ENCODE peak calls at places on chromosomes 5 and 9, in nine cellular contexts. W is CD8-positive, alpha-beta memory T cell; D is brain microvascular endothelial cell; Y is NCI-H524 treated with DMSO at 0.1 percent for 48 hours; C is thoracic aorta; L is GM20000; N is occipital lobe; K is cardiac muscle cell; G is MM.1S. Z is an unnamed sample.

GRCh38 chr9:137724818-137725240 is 106.0 kb downstream of the EHMT1 start:
- DNase-seq in L (no peak), Y (no peak), D (no peak), C (no peak), K (no peak), G (no peak), W (no peak), N (no peak), Z (no peak)

GRCh38 chr5:140207250-140207954 is 32.4 kb downstream of the CYSTM1 start:
- DNase-seq in Y (no peak), G (peak), N (no peak), W (no peak), L (no peak), D (no peak), K (no peak), C (no peak), Z (no peak)

GRCh38 chr5:140141241-140141640 is 15.5 kb downstream of the IGIP start:
- DNase-seq in D (no peak), W (no peak), N (no peak), L (no peak), Y (no peak), K (peak), G (no peak), C (no peak), Z (no peak)

GRCh38 chr9:110073356-110073666 is 134.6 kb downstream of the C9orf152 start:
- DNase-seq in C (no peak), D (no peak), G (no peak), W (no peak), K (no peak), L (no peak), N (no peak), Y (no peak), Z (no peak)

GRCh38 chr5:78755822-78756429 is 107.4 kb upstream of the LHFPL2 start:
- DNase-seq in D (no peak), N (no peak), G (no peak), K (no peak), L (no peak), W (no peak), Y (no peak), C (no peak), Z (no peak)

GRCh38 chr9:130918870-130919558 is 20.0 kb downstream of the FIBCD1 start:
- DNase-seq in G (no peak), C (no peak), W (no peak), L (no peak), D (no peak), K (no peak), N (no peak), Y (no peak), Z (no peak)

GRCh38 chr5:136811086-136811485 is 445.7 kb upstream of the TRPC7 start:
- DNase-seq in C (no peak), G (no peak), N (no peak), D (no peak), W (no peak), Y (no peak), K (peak), L (no peak), Z (no peak)

GRCh38 chr5:126777257-126777973 is 479 bp downstream of the LMNB1 start:
- DNase-seq in K (peak), W (peak), G (peak), C (no peak), Y (no peak), N (peak), L (peak), D (peak), Z (no peak)

GRCh38 chr9:70486127-70486526 is 71.7 kb upstream of the KLF9 start:
- DNase-seq in N (no peak), G (no peak), D (no peak), Y (no peak), W (no peak), L (no peak), K (no peak), C (no peak), Z (no peak)

GRCh38 chr9:21576331-21577189 is 94.4 kb upstream of the IFNE start:
- DNase-seq in G (no peak), D (peak), C (no peak), W (no peak), L (no peak), Y (no peak), K (peak), N (no peak), Z (peak)

GRCh38 chr5:32880781-32881180 is 169.7 kb downstream of the NPR3 start:
- DNase-seq in C (no peak), L (no peak), K (no peak), Y (no peak), N (no peak), G (no peak), W (no peak), D (no peak), Z (no peak)

GRCh38 chr9:112819635-112820496 is 69.3 kb downstream of the SNX30 start:
- DNase-seq in Y (peak), C (no peak), G (peak), L (peak), K (peak), D (peak), N (no peak), W (no peak), Z (peak)

GRCh38 chr5:180313677-180314076 is 21.8 kb upstream of the MAPK9 start:
- DNase-seq in C (no peak), W (peak), N (no peak), D (no peak), K (no peak), Y (no peak), G (no peak), L (no peak), Z (no peak)

GRCh38 chr5:151153300-151153699 is 4.3 kb downstream of the ANXA6 start:
- DNase-seq in G (no peak), D (no peak), Y (no peak), W (no peak), C (no peak), K (no peak), L (no peak), N (no peak), Z (no peak)

GRCh38 chr5:39661026-39661779 is 236.4 kb upstream of the DAB2 start:
- DNase-seq in D (peak), K (peak), N (no peak), W (no peak), L (no peak), G (peak), C (no peak), Y (no peak), Z (peak)

GRCh38 chr9:7209990-7210389 is 452.2 kb downstream of the KDM4C start:
- DNase-seq in W (no peak), L (no peak), C (no peak), D (no peak), N (no peak), Y (peak), K (no peak), G (no peak), Z (no peak)

GRCh38 chr5:29794146-29794787 is 1399.2 kb upstream of the CDH6 start:
- DNase-seq in C (no peak), L (no peak), W (no peak), G (no peak), D (no peak), Y (no peak), N (no peak), K (no peak), Z (no peak)

GRCh38 chr9:76720245-76720644 is 44.0 kb upstream of the PCA3 start:
- DNase-seq in W (no peak), D (no peak), G (no peak), N (no peak), Y (no peak), L (no peak), C (no peak), K (no peak), Z (no peak)

GRCh38 chr5:20554001-20554400 is 566.0 kb upstream of the CDH18 start:
- DNase-seq in Y (no peak), G (no peak), D (no peak), N (no peak), K (peak), L (no peak), C (no peak), W (no peak), Z (no peak)

GRCh38 chr9:135032041-135032835 is 55.2 kb upstream of the OLFM1 start:
- DNase-seq in N (no peak), D (no peak), Y (no peak), G (no peak), W (no peak), L (no peak), C (no peak), K (no peak), Z (no peak)

GRCh38 chr5:18264126-18264882 is 630.0 kb downstream of the TAF11L14 start:
- DNase-seq in G (peak), C (no peak), W (no peak), K (no peak), D (no peak), N (no peak), L (no peak), Y (no peak), Z (no peak)

GRCh38 chr9:78826521-78826920 is 529.6 kb downstream of the PSAT1 start:
- DNase-seq in D (no peak), Y (no peak), L (no peak), K (no peak), W (no peak), C (no peak), G (no peak), N (no peak), Z (no peak)

GRCh38 chr5:133303298-133303697 is 251.5 kb downstream of the HSPA4 start:
- DNase-seq in G (no peak), W (no peak), C (no peak), K (no peak), D (no peak), N (no peak), Y (no peak), L (no peak), Z (no peak)

GRCh38 chr5:132065351-132065937 is 5.0 kb downstream of the IL3 start:
- DNase-seq in K (peak), W (peak), L (peak), D (peak), N (no peak), C (no peak), Y (no peak), G (peak), Z (no peak)

GRCh38 chr9:120439147-120439546 is 140.8 kb downstream of the CDK5RAP2 start:
- DNase-seq in K (peak), G (peak), L (no peak), N (no peak), C (no peak), W (no peak), D (no peak), Y (no peak), Z (no peak)

GRCh38 chr9:36748322-36748899 is 175.7 kb downstream of the MELK start:
- DNase-seq in G (peak), D (peak), N (no peak), W (no peak), K (peak), Y (no peak), C (no peak), L (peak), Z (no peak)

GRCh38 chr5:74040065-74040551 is 414.1 kb downstream of the ARHGEF28 start:
- DNase-seq in N (no peak), C (no peak), D (peak), W (no peak), G (no peak), L (no peak), Y (peak), K (peak), Z (no peak)

GRCh38 chr5:155079698-155080097 is 66.1 kb downstream of the KIF4B start:
- DNase-seq in W (no peak), D (no peak), G (no peak), L (no peak), Y (no peak), C (no peak), N (no peak), K (no peak), Z (no peak)

Z was measured in epithelial cell of proximal tubule.